ENCODE peak calls at places on chromosomes 4 and X, in nine cellular contexts. S is A549, Y is HCT116, W is GM23338, Q is HL-60, O is GM12878, K is K562, C is SK-N-SH, B is HepG2. G is an unnamed sample.

GRCh38 chr4:26152051-26152450 is 168.8 kb upstream of the RBPJ start:
- DNase-seq in C (no peak), W (no peak), O (no peak), S (no peak), Y (no peak), Q (no peak), K (no peak), B (no peak), G (no peak)

GRCh38 chr4:148118628-148119027 is 323.6 kb downstream of the NR3C2 start:
- DNase-seq in W (no peak), B (no peak), C (no peak), O (no peak), S (no peak), Y (no peak), K (no peak), Q (no peak), G (no peak)

GRCh38 chr4:17352357-17352756 is 159.5 kb downstream of the QDPR start:
- DNase-seq in O (no peak), W (no peak), S (no peak), B (no peak), Y (no peak), C (no peak), K (no peak), Q (no peak), G (no peak)

GRCh38 chr4:77538144-77538543 is 67.5 kb upstream of the CXCL13 start:
- DNase-seq in Q (no peak), K (no peak), C (no peak), O (no peak), Y (peak), W (no peak), S (peak), B (no peak), G (no peak)

GRCh38 chr4:94472056-94472826 is 20.5 kb downstream of the PDLIM5 start:
- DNase-seq in B (peak), K (no peak), O (no peak), Y (no peak), C (no peak), Q (no peak), S (no peak), W (no peak), G (no peak)

GRCh38 chr4:113971706-113972360 is 7.6 kb downstream of the ARSJ start:
- DNase-seq in Y (no peak), C (peak), S (no peak), Q (no peak), O (no peak), K (no peak), W (no peak), B (no peak), G (no peak)

GRCh38 chr4:76977731-76978350 is 28.3 kb downstream of the SEPTIN11 start:
- DNase-seq in S (no peak), K (no peak), W (no peak), Q (no peak), Y (no peak), C (no peak), B (no peak), O (no peak), G (peak)

GRCh38 chrX:1462596-1463251 is 10.0 kb upstream of the ASMTL start:
- DNase-seq in S (no peak), O (no peak), C (no peak), Y (no peak), Q (peak), K (no peak), B (no peak), W (no peak), G (no peak)

GRCh38 chr4:137531121-137531520 is 1.2 kb downstream of the PCDH18 start:
- DNase-seq in Y (no peak), W (peak), S (no peak), O (no peak), K (no peak), C (peak), B (no peak), Q (no peak), G (no peak)

GRCh38 chr4:112234952-112235609 is 3.5 kb downstream of the AP1AR start:
- DNase-seq in K (peak), S (peak), C (peak), Q (peak), B (peak), O (peak), W (peak), Y (peak), G (peak)

GRCh38 chr4:85520765-85521749 is 46.1 kb downstream of the ARHGAP24 start:
- DNase-seq in C (no peak), S (no peak), Y (no peak), W (no peak), K (no peak), B (no peak), Q (no peak), O (no peak), G (no peak)

GRCh38 chr4:26900765-26901164 is 40.1 kb downstream of the STIM2 start:
- DNase-seq in S (no peak), W (peak), K (no peak), C (no peak), Q (no peak), O (no peak), Y (no peak), B (no peak), G (no peak)

GRCh38 chr4:64489628-64490027 is 80.4 kb upstream of the TECRL start:
- DNase-seq in C (no peak), B (no peak), O (no peak), K (no peak), S (no peak), W (no peak), Q (no peak), Y (no peak), G (no peak)

GRCh38 chrX:154116514-154116913 is 19.0 kb upstream of the MECP2 start:
- DNase-seq in O (no peak), K (no peak), Y (no peak), B (no peak), S (no peak), C (no peak), Q (no peak), W (no peak), G (no peak)

GRCh38 chr4:10460313-10461047 is 3.3 kb upstream of the ZNF518B start:
- DNase-seq in Y (no peak), C (no peak), O (no peak), Q (no peak), K (no peak), B (no peak), S (no peak), W (no peak), G (no peak)

GRCh38 chrX:9466115-9466495 is 1.2 kb downstream of the TBL1X start:
- DNase-seq in B (no peak), C (peak), Q (no peak), Y (no peak), W (peak), S (peak), K (no peak), O (no peak), G (no peak)

GRCh38 chr4:47334597-47335185 is 128.8 kb downstream of the COMMD8 start:
- DNase-seq in Q (no peak), W (no peak), K (no peak), O (no peak), Y (no peak), C (no peak), S (no peak), B (no peak), G (peak)

GRCh38 chr4:180234730-180235129 is 2008.5 kb upstream of the TENM3 start:
- DNase-seq in W (peak), B (no peak), Q (peak), C (no peak), K (no peak), O (no peak), S (no peak), Y (no peak), G (no peak)

GRCh38 chr4:56646341-56646740 is 34.8 kb downstream of the HOPX start:
- DNase-seq in O (no peak), Y (no peak), S (no peak), W (no peak), K (no peak), C (no peak), Q (no peak), B (no peak), G (no peak)

GRCh38 chr4:177196615-177197014 is 113.1 kb upstream of the NEIL3 start:
- DNase-seq in Q (no peak), W (no peak), C (no peak), Y (no peak), S (no peak), K (no peak), O (no peak), B (no peak), G (no peak)

GRCh38 chrX:68083510-68083909 is 349.8 kb downstream of the OPHN1 start:
- DNase-seq in B (no peak), Q (no peak), W (no peak), K (no peak), C (no peak), Y (no peak), S (no peak), O (no peak), G (no peak)

GRCh38 chrX:68084765-68085164 is 348.5 kb downstream of the OPHN1 start:
- DNase-seq in C (no peak), W (no peak), B (no peak), Q (peak), S (no peak), O (no peak), K (no peak), Y (no peak), G (no peak)

GRCh38 chrX:68077378-68077777 is 355.9 kb downstream of the OPHN1 start:
- DNase-seq in B (no peak), K (no peak), S (no peak), W (no peak), C (no peak), Q (no peak), O (no peak), Y (no peak), G (no peak)

GRCh38 chrX:68079961-68080360 is 353.3 kb downstream of the OPHN1 start:
- DNase-seq in S (no peak), C (no peak), B (no peak), W (no peak), O (no peak), Y (no peak), K (no peak), Q (no peak), G (no peak)
- TF ChIP-seq REST in S (no peak), C (no peak), B (no peak), W (no peak), O (no peak), Y (no peak), K (no peak), Q (no peak), G (no peak)

GRCh38 chrX:104189862-104190261 is 23.6 kb downstream of the FAM199X start:
- DNase-seq in Y (no peak), B (no peak), C (no peak), Q (no peak), S (no peak), K (no peak), W (no peak), O (no peak), G (no peak)

GRCh38 chrX:104195013-104195412 is 28.8 kb downstream of the FAM199X start:
- DNase-seq in C (no peak), K (no peak), S (no peak), Q (no peak), W (no peak), B (no peak), O (no peak), Y (no peak), G (no peak)

GRCh38 chrX:104193485-104193884 is 27.2 kb downstream of the FAM199X start:
- DNase-seq in W (no peak), C (no peak), B (no peak), S (no peak), Y (no peak), O (no peak), Q (no peak), K (no peak), G (no peak)

DNA sequence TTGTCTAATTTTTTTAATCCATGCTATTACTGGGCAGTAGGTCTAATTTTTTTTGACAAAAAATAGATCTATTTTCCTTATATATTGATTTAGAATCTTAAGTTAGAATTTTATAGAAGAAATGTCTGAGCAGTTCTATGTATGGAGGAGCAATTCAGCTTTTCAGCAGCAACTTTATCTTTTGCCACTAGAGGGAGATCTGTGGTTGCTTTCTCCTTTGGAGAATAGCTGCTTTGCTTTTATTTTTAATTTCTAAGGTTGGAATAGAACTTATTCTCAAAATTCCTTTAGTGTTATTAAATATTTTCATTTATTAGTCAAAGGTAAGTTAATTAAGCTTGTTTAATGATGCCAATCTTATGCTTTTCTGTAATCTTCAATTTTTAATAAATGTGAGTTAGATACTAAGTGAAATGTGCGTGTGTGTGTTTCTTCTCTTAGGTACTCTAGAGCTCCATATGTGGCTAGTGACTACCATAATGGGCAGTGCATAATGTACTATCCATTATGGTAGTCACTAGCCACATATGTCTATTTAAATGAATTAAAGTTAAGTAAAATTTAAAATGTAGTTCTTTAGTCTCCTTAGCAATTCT is 29.3 kb downstream of the FAM199X start:
- DNase-seq in S (peak), O (no peak), Y (peak), Q (no peak), W (peak), B (peak), K (peak), C (peak), G (peak)
- TF ChIP-seq REST in S (no peak), O (no peak), Y (no peak), Q (no peak), W (no peak), B (no peak), K (no peak), C (no peak), G (no peak)

GRCh38 chrX:110722135-110722534 is 73.5 kb downstream of the CHRDL1 start:
- DNase-seq in Y (no peak), O (no peak), C (no peak), W (no peak), K (no peak), S (no peak), B (no peak), Q (no peak), G (no peak)

GRCh38 chrX:110723844-110724243 is 71.8 kb downstream of the CHRDL1 start:
- DNase-seq in K (no peak), C (no peak), O (no peak), W (no peak), S (no peak), Q (no peak), Y (no peak), B (no peak), G (no peak)
- TF ChIP-seq REST in K (no peak), C (no peak), O (no peak), W (no peak), S (no peak), Q (no peak), Y (no peak), B (no peak), G (no peak)

GRCh38 chr4:3083732-3084131 is 9.3 kb downstream of the HTT start:
- DNase-seq in Y (no peak), S (no peak), W (no peak), O (no peak), B (no peak), K (no peak), C (no peak), Q (no peak), G (no peak)
- TF ChIP-seq REST in Y (no peak), S (no peak), W (no peak), O (no peak), B (no peak), K (no peak), C (no peak), Q (no peak), G (no peak)

GRCh38 chr4:134145369-134145768 is 56.2 kb downstream of the PABPC4L start:
- DNase-seq in W (no peak), O (no peak), C (no peak), Y (no peak), Q (no peak), S (no peak), B (no peak), K (no peak), G (no peak)
- TF ChIP-seq REST in W (no peak), O (no peak), C (no peak), Y (no peak), Q (no peak), S (no peak), B (no peak), K (no peak), G (no peak)

GRCh38 chrX:150363561-150364346 is 637 bp downstream of the MAMLD1 start:
- DNase-seq in Y (no peak), K (no peak), Q (no peak), O (no peak), B (no peak), S (peak), C (peak), W (peak), G (no peak)

GRCh38 chrX:150362599-150363481 is at the start of gene MAMLD1:
- DNase-seq in S (peak), C (peak), Q (no peak), O (no peak), Y (peak), W (peak), K (peak), B (no peak), G (no peak)

GRCh38 chrX:150360331-150360730 is 2.8 kb upstream of the MAMLD1 start:
- DNase-seq in Y (no peak), O (no peak), Q (no peak), C (no peak), W (no peak), S (no peak), K (no peak), B (no peak), G (no peak)

GRCh38 chrX:150361070-150361776 is 1.9 kb upstream of the MAMLD1 start:
- DNase-seq in S (no peak), B (no peak), W (peak), O (no peak), Y (no peak), Q (no peak), C (peak), K (peak), G (no peak)

GRCh38 chrX:150361777-150362351 is 1.3 kb upstream of the MAMLD1 start:
- DNase-seq in C (peak), S (no peak), O (no peak), W (peak), B (no peak), Y (no peak), K (no peak), Q (no peak), G (no peak)
- TF ChIP-seq REST in C (no peak), S (no peak), O (no peak), W (no peak), B (no peak), Y (no peak), K (no peak), Q (no peak), G (no peak)

DNA sequence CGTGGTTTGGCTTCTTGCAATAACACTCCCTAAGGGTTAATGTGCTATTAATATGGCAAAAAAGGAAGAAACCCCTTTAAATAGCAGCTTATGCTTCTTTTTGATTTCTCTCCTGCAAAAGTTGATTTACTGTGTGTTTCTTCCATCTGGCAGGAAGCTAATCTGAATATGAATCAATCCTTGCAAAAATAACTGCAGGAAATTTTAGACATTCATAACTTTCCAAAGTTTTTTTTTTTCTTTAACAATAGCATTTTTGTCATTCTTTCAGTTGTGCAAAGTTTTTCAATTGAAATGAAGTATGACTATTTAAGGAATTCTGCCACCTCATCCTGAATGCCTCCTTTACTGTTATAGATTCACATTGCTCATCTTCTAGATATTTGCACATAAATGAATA is 115.6 kb downstream of the SPANXA1 start:
- DNase-seq in O (no peak), Q (no peak), K (no peak), B (no peak), S (no peak), W (no peak), C (no peak), Y (no peak), G (no peak)
- TF ChIP-seq REST in O (no peak), Q (no peak), K (no peak), B (no peak), S (no peak), W (no peak), C (no peak), Y (no peak), G (no peak)